ENCODE peak calls at places on chromosomes 1 and 21, in four cellular contexts. S, W, L and E are unnamed samples.

GRCh38 chr1:52159033-52159789 is 17.3 kb downstream of the ZFYVE9 start:
- DNase-seq in S (no peak), W (no peak), L (no peak), E (no peak)

GRCh38 chr1:105872761-105873286 is 1183.7 kb upstream of the PRMT6 start:
- DNase-seq in S (no peak), W (no peak), L (no peak), E (no peak)

GRCh38 chr21:34983680-34984086 is 65.4 kb downstream of the RUNX1 start:
- DNase-seq in S (no peak), W (no peak), L (peak; percentile 10), E (no peak)

GRCh38 chr1:15885701-15886612 is 38.5 kb downstream of the SPEN start:
- DNase-seq in S (peak; percentile 97), W (peak; percentile 91), L (peak; percentile 98), E (peak; percentile 88)

GRCh38 chr1:168599636-168600035 is 23.2 kb downstream of the XCL1 start:
- DNase-seq in S (no peak), W (no peak), L (no peak), E (no peak)

GRCh38 chr21:46551636-46552241 is 53.1 kb downstream of the S100B start:
- DNase-seq in S (peak; percentile 44), W (peak; percentile 57), L (peak; percentile 25), E (no peak)

GRCh38 chr1:109491372-109491771 is 2.5 kb upstream of the CYB561D1 start:
- DNase-seq in S (no peak), W (no peak), L (peak; percentile 53), E (no peak)

GRCh38 chr1:224114787-224115175 is 870 bp downstream of the FBXO28 start:
- DNase-seq in S (no peak), W (no peak), L (no peak), E (no peak)

GRCh38 chr1:91643431-91643830 is 142.8 kb downstream of the CDC7 start:
- DNase-seq in S (no peak), W (no peak), L (no peak), E (no peak)

GRCh38 chr21:14603202-14603601 is 57.1 kb upstream of the SAMSN1 start:
- DNase-seq in S (no peak), W (no peak), L (no peak), E (no peak)

GRCh38 chr21:34580181-34580700 is 34.7 kb downstream of the RCAN1 start:
- DNase-seq in S (no peak), W (no peak), L (peak; percentile 75), E (no peak)

GRCh38 chr1:19758227-19758830 is 41.4 kb downstream of the TMCO4 start:
- DNase-seq in S (no peak), W (no peak), L (peak; percentile 93), E (no peak)

GRCh38 chr1:5691795-5692517 is 300.3 kb downstream of the NPHP4 start:
- DNase-seq in S (no peak), W (no peak), L (no peak), E (no peak)

DNA sequence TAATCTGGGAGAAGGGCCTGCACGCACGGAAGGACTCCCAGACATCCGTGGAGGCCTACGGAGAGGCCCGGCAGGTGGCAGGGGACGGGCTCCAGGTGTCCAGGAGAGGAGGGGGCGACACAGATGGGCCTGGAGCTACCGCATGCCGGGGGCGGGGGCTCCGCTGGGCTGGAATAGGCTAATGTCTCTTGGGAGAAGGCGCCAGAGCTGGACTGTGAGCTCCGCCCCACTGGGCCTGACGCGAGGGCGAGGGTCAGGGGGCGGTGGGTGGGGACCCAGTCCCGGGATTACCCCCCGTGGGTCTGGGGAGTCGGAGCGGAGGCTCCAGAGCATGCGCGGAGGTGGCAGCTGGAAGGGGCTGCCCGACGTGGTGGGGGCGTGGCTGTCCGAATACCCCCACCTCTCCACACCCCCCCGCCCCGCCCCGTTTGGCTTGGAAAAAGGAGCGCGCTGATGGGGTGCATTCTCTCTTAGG is 709 bp downstream of the AGO1 start:
- DNase-seq in S (peak; percentile 29), W (peak; percentile 95), L (peak; percentile 54), E (peak; percentile 78)
- TF ChIP-seq CTCF in S (no peak), W (no peak), L (no peak), E (no peak)

GRCh38 chr21:32690085-32690484 is 37.7 kb downstream of the SYNJ1 start:
- DNase-seq in S (no peak), W (no peak), L (no peak), E (no peak)

GRCh38 chr21:32693581-32693980 is 34.2 kb downstream of the SYNJ1 start:
- DNase-seq in S (no peak), W (no peak), L (no peak), E (no peak)

GRCh38 chr21:32682696-32683474 is 44.9 kb downstream of the SYNJ1 start:
- DNase-seq in S (no peak), W (no peak), L (no peak), E (no peak)

GRCh38 chr21:32687946-32688345 is 39.9 kb downstream of the SYNJ1 start:
- DNase-seq in S (no peak), W (no peak), L (no peak), E (no peak)
- TF ChIP-seq CTCF in S (no peak), W (peak; percentile 48), L (no peak), E (no peak)

DNA sequence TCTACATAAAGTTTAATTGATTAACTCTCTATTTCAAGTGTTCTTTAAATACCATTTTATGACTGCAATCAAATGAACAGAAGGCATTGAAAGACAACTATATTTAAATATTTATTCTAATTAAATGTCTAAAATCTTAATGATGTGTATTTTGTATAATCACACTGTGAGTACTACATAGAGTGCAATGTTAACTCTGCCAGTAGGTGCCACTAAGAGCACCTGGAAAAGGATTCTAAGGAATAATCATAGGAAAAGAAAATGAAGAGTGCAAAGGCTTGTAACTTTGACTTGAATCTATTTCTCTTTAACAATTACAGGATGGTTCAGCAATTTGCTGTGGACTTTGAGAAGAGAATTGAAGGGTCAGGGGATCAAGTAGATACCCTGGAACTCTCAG is 200.4 kb downstream of the DNM3 start:
- DNase-seq in S (no peak), W (no peak), L (peak; percentile 2), E (no peak)
- TF ChIP-seq CTCF in S (no peak), W (peak; percentile 63), L (peak; percentile 56), E (no peak)

GRCh38 chr1:246592695-246593094 is 26.4 kb downstream of the CNST start:
- DNase-seq in S (no peak), W (no peak), L (no peak), E (no peak)
- TF ChIP-seq CTCF in S (no peak), W (no peak), L (no peak), E (no peak)

DNA sequence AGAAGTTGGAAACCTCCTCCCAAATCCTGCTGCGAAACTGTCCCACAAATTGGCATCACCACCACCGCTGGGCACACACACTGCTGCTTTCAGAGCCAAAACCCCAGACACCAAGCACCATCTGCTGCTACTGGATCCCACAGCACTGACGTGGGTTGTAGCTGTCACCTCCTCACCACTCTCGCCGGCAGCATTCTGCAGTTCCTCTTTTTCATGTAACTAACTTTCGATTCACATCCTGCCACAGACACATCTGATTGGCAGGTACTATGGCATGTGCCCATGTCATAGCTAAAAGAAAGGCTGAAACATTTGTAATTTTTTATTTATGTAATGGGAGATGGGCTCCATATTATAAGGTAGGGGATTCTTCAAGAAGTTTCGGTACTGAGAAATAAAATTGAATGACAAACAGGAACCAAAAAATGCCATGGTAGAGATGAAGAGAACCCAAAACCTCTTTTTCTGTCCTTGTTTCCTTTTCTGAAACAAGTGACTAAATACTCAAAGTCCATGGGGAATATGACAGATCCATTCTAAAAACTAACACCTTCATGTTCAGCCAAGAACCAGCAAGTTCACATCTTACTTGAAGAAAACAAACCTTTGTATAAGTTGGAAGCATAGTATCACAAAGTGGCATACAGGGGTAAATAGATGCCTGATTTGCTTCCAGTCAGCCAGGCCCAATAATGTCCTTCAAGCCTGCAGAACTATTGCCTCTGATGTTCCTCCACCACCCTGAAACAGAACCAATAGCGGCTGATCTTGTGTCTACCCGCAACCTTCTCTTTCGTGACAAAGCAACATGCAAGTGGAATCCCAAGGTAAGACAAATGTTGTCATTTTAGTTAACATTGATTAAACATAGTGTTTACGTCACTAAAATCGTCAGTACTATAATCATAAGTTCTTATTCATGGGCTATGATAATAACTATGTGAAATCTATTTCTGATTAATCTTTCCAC is 26.6 kb upstream of the RGS13 start:
- DNase-seq in S (peak; percentile 36), W (no peak), L (peak; percentile 67), E (no peak)
- TF ChIP-seq CTCF in S (no peak), W (no peak), L (no peak), E (no peak)

GRCh38 chr1:190957565-190957964 is 479.9 kb upstream of the BRINP3 start:
- DNase-seq in S (no peak), W (no peak), L (no peak), E (no peak)
- TF ChIP-seq CTCF in S (no peak), W (no peak), L (no peak), E (no peak)

DNA sequence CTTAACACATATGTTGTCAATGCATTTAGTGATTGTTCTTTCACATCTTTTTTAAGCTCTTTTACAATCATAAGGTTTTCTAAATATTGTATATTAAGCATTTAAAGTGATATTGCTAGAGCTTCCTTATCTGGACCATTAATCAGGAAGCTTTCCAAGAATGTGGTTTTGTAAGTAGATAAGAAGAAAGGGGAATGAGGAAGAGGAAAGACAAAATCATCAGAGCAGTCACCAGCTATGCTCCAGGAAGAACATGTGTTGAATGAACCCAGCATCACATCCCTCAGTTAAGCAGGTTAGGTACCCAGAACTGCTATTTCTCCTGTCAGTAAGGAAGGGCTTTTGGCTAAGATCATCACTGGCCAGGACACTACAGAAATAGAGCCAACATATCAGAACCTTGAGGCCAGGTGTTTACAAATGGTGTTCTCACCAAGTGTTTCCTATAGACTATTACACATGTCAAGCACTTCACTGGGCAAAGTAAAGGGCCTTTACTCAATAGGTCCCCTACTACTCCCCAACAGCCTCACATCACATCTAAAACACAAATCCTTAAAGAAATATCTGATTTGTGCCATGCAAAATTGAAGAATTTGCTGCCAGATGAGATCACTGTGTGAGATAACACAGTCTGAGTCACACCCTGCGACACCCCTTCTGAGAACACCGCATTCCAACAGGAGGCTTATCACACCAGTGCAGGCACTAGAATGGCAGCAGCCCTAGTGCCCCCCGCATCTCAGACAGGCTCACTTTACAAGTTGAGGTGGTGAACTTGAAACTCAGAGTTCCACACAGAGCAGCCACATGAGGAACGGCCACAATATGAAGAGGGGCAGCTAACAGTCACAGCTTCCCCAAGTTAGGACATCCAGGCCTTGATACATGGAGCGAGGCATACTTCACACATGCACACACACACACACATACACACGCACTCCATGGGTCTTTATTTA is 1.8 kb upstream of the SPRR2A start:
- DNase-seq in S (no peak), W (no peak), L (no peak), E (no peak)
- TF ChIP-seq CTCF in S (no peak), W (no peak), L (no peak), E (no peak)

GRCh38 chr1:9197186-9198099 is 37.1 kb upstream of the H6PD start:
- DNase-seq in S (no peak), W (no peak), L (no peak), E (no peak)

GRCh38 chr1:9200441-9200840 is 34.1 kb upstream of the H6PD start:
- DNase-seq in S (no peak), W (no peak), L (no peak), E (no peak)

GRCh38 chr1:9196129-9197040 is 38.2 kb upstream of the H6PD start:
- DNase-seq in S (peak; percentile 77), W (peak; percentile 67), L (peak; percentile 93), E (peak; percentile 78)

GRCh38 chr1:9201421-9202239 is 32.9 kb upstream of the H6PD start:
- DNase-seq in S (no peak), W (peak; percentile 53), L (no peak), E (no peak)

GRCh38 chr1:9198538-9199361 is 35.8 kb upstream of the H6PD start:
- DNase-seq in S (no peak), W (peak; percentile 83), L (peak; percentile 36), E (peak; percentile 84)
- TF ChIP-seq CTCF in S (no peak), W (peak; percentile 47), L (peak; percentile 18), E (no peak)